ENCODE peak calls at places on chromosomes 11 and 22, in ten cellular contexts. H is stomach, S is GM23338, T is Panc1, W is transverse colon, I is upper lobe of left lung, O is esophagus muscularis mucosa, D is HCT116, Q is H1, Z is SK-N-SH. J is an unnamed sample.

GRCh38 chr22:35506259-35506570 is 34.4 kb upstream of the RASD2 start:
- DNase-seq in H (no peak), S (no peak), T (no peak), W (no peak), I (no peak), O (no peak), D (no peak), Q (no peak), Z (no peak), J (no peak)

GRCh38 chr11:69220581-69221051 is 64.9 kb downstream of the SMIM38 start:
- DNase-seq in H (peak; percentile 25), S (no peak), T (no peak), W (no peak), I (no peak), O (no peak), D (no peak), Q (no peak), Z (no peak), J (peak; percentile 54)

GRCh38 chr11:86743223-86744118 is 56.9 kb upstream of the PRSS23 start:
- DNase-seq in H (peak; percentile 42), S (no peak), T (peak; percentile 97), W (peak; percentile 26), I (peak; percentile 52), O (no peak), D (peak; percentile 95), Q (no peak), Z (no peak), J (peak; percentile 88)

GRCh38 chr11:32580967-32581366 is 2.7 kb upstream of the EIF3M start:
- DNase-seq in H (no peak), S (peak; percentile 20), T (no peak), W (no peak), I (no peak), O (no peak), D (no peak), Q (no peak), Z (no peak), J (no peak)

GRCh38 chr11:124817036-124817435 is 16.8 kb upstream of the MSANTD2 start:
- DNase-seq in H (no peak), S (no peak), T (no peak), W (peak; percentile 45), I (no peak), O (no peak), D (no peak), Q (no peak), Z (no peak), J (no peak)

GRCh38 chr11:6962673-6963072 is 36.4 kb downstream of the ZNF215 start:
- DNase-seq in H (no peak), S (no peak), T (no peak), W (no peak), I (no peak), O (no peak), D (no peak), Q (no peak), Z (no peak), J (no peak)

GRCh38 chr11:109046284-109046992 is 375.6 kb upstream of the C11orf87 start:
- DNase-seq in H (no peak), S (no peak), T (no peak), W (no peak), I (no peak), O (no peak), D (no peak), Q (no peak), Z (no peak), J (no peak)

GRCh38 chr11:3626250-3626960 is 15.4 kb downstream of the ART5 start:
- DNase-seq in H (no peak), S (peak; percentile 41), T (no peak), W (peak; percentile 30), I (peak; percentile 75), O (no peak), D (no peak), Q (no peak), Z (no peak), J (peak; percentile 78)

DNA sequence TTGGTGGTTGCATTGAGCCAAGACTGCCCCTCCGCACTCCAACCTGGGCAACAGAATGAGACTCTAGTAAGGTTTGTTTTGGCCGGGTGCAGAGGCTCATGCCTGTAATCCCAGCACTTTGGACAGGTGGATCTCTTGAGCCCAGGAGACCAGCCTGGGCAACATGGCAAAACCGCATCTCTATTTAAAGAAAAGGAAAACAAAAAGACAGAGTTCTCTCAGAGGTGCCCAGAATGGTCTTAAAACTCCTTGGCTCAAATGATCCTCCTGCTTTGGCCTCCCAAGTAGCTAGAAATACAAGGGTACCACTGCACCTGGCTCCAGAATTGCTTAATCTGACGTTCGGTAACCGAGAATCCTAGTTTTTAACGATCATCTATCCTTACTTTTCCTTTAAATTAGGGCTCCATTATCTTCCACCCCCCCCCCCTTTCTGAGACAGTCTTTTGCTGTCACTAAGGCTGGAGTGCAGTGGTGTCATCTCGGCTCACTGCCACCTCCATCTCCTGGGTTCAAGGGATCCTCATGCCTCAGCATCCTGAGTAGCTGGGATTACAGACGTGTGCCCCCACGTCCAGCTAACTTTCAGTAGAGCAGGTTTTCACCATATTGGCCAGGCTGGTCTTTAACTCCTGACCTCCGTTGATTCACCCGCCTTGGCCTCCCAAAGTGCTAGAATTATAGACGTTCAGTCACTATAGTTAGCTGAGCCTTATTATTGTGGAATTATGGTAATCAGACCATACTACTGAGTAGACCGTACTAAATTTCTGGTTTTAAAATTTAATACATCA is 1.7 kb downstream of the RPS25 start:
- DNase-seq in H (no peak), S (no peak), T (no peak), W (no peak), I (no peak), O (no peak), D (no peak), Q (no peak), Z (no peak), J (no peak)
- TF ChIP-seq POLR2AphosphoS5 in H (no peak), S (no peak), T (peak; percentile 73), W (no peak), I (no peak), O (no peak), D (peak; percentile 14), Q (peak; percentile 28), Z (no peak), J (no peak)

DNA sequence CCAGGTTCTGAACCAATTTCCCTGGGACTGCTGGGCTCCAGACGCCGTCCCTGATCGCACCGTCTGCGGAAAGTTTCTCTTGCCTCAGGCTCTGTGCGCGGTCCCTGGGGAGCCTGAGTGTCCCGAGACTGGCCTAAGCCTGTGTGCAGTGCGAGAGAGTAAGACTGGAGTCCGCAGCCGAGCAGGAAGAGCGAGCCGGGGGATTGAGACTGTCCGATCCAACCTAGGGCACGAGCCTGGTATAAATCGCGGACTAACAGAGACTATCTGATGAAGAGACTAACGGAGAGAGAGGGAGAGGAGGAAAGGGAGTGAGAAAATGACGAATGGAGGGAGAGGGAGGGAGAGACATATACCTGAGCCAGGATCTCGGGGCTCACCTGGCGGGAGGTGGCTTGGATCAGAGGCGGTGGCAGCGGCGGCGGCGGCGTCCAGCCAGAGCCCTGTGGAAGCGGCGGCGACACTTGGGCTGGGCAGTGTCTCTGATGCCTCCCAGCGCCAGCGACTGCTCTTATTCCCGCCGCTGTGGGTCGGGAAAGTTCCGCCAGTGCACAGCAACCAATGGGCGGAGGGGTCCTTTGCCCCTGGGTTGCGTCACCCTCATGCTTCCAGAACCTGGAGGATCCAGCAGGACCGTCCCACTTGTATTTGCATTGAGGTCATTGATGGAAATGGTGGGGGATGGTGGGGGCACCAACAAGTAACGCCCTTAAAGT is at the start of gene CALCA:
- DNase-seq in H (no peak), S (peak; percentile 61), T (no peak), W (no peak), I (no peak), O (no peak), D (no peak), Q (no peak), Z (peak; percentile 52), J (no peak)
- H3K4me3 ChIP-seq in H (no peak within 1 kb of the TSS), S (peak within 1 kb of the TSS; percentile 74), T (peak within 1 kb of the TSS; percentile 27), W (peak within 1 kb of the TSS; percentile 11), I (peak within 1 kb of the TSS; percentile 12), O (no peak within 1 kb of the TSS), D (no peak within 1 kb of the TSS), Q (peak within 1 kb of the TSS; percentile 54), Z (no peak within 1 kb of the TSS), J (no peak within 1 kb of the TSS)

GRCh38 chr11:63917685-63918523 is 940 bp upstream of the RCOR2 start:
- DNase-seq in H (peak; percentile 74), S (peak; percentile 94), T (no peak), W (peak; percentile 62), I (peak; percentile 28), O (no peak), D (peak; percentile 68), Q (no peak), Z (peak; percentile 92), J (peak; percentile 82)

GRCh38 chr11:63918576-63919171 is 1.7 kb upstream of the RCOR2 start:
- DNase-seq in H (no peak), S (peak; percentile 82), T (no peak), W (no peak), I (no peak), O (no peak), D (no peak), Q (no peak), Z (peak; percentile 56), J (no peak)

GRCh38 chr11:63919267-63920125 is 2.5 kb upstream of the RCOR2 start:
- DNase-seq in H (peak; percentile 51), S (peak; percentile 96), T (no peak), W (peak; percentile 50), I (no peak), O (no peak), D (no peak), Q (peak; percentile 96), Z (peak; percentile 55), J (no peak)

GRCh38 chr11:63920870-63921417 is 4.0 kb upstream of the RCOR2 start:
- DNase-seq in H (no peak), S (peak; percentile 94), T (no peak), W (peak; percentile 28), I (peak; percentile 32), O (no peak), D (no peak), Q (no peak), Z (no peak), J (no peak)

GRCh38 chr11:63920126-63920869 is 3.3 kb upstream of the RCOR2 start:
- DNase-seq in H (peak; percentile 87), S (peak; percentile 88), T (no peak), W (peak; percentile 89), I (peak; percentile 42), O (no peak), D (no peak), Q (no peak), Z (peak; percentile 62), J (peak; percentile 80)
- TF ChIP-seq POLR2AphosphoS5 in H (peak; percentile 70), S (peak; percentile 69), T (no peak), W (peak; percentile 79), I (no peak), O (no peak), D (peak; percentile 69), Q (no peak), Z (no peak), J (no peak)

GRCh38 chr22:42992886-42993479 is 22.0 kb downstream of the PACSIN2 start:
- DNase-seq in H (peak; percentile 7), S (no peak), T (no peak), W (no peak), I (peak; percentile 70), O (no peak), D (no peak), Q (no peak), Z (no peak), J (peak; percentile 64)

GRCh38 chr22:42992092-42992491 is 22.9 kb downstream of the PACSIN2 start:
- DNase-seq in H (no peak), S (no peak), T (no peak), W (no peak), I (no peak), O (no peak), D (no peak), Q (no peak), Z (no peak), J (peak; percentile 9)

GRCh38 chr22:42993651-42994275 is 21.2 kb downstream of the PACSIN2 start:
- DNase-seq in H (peak; percentile 25), S (no peak), T (no peak), W (no peak), I (no peak), O (no peak), D (no peak), Q (no peak), Z (no peak), J (peak; percentile 63)

GRCh38 chr22:42994917-42995562 is 19.9 kb downstream of the PACSIN2 start:
- DNase-seq in H (peak; percentile 79), S (no peak), T (peak; percentile 78), W (peak; percentile 75), I (peak; percentile 83), O (no peak), D (no peak), Q (no peak), Z (no peak), J (peak; percentile 88)

DNA sequence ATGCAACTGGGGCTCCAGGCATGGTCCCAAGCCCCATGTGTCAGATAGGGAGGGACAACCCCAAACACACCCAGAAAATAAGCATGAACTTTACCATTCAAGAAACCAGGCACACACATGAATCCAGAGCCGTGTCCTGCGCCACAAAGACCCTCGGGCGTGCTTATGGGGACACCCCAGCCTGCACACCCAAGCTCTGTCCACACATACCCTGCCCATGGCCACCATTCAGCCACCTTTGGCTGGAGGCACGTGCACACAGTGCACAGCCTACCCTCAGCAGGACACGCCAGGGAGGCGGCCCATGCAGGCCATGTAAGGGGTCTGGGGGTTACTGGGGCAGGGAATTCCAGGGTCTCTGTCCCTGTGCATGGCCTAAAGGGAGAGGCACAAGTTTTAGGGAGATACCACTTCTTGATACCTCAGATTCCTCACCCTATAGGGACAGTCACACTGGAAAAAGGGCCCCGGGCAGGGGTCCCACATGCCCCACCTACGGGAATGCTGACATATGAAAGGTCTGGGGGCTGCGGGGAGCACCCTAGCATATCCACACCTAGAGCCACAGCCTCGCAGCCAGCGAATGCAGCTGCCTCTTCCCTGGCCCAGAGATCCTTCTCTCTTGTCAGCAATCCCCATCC is 20.6 kb downstream of the PACSIN2 start:
- DNase-seq in H (peak; percentile 28), S (no peak), T (no peak), W (peak; percentile 32), I (no peak), O (no peak), D (no peak), Q (no peak), Z (no peak), J (peak; percentile 67)
- H3K4me3 ChIP-seq in H (peak overlapping the region; percentile 34), S (no peak overlapping the region), T (no peak overlapping the region), W (peak overlapping the region; percentile 17), I (peak overlapping the region; percentile 32), O (peak overlapping the region; percentile 49), D (no peak overlapping the region), Q (no peak overlapping the region), Z (no peak overlapping the region), J (peak overlapping the region; percentile 47)